ENCODE peak calls at places on chromosome 15, in seven cellular contexts. V, K, W, G, R, D and N are unnamed samples.

GRCh38 chr15:68151277-68151676 is 53.9 kb downstream of the CALML4 start:
- DNase-seq in G (peak; percentile 35), R (no peak), V (no peak), W (no peak), K (no peak), D (no peak), N (peak; percentile 24)

GRCh38 chr15:97174886-97175540 is 785.5 kb upstream of the ARRDC4 start:
- DNase-seq in K (no peak), D (no peak), V (no peak), R (no peak), G (peak; percentile 71), W (no peak), N (no peak)

GRCh38 chr15:67241132-67241855 is 13.2 kb downstream of the AAGAB start:
- DNase-seq in V (peak; percentile 13), R (no peak), K (no peak), W (no peak), D (no peak), G (no peak), N (no peak)

GRCh38 chr15:72375501-72375845 is 341 bp downstream of the HEXA start:
- DNase-seq in V (no peak), R (no peak), K (no peak), G (no peak), D (peak; percentile 54), W (no peak), N (no peak)

GRCh38 chr15:94383706-94384105 is 152.3 kb downstream of the MCTP2 start:
- DNase-seq in D (no peak), V (no peak), R (no peak), W (no peak), K (no peak), G (peak; percentile 55), N (peak; percentile 4)

GRCh38 chr15:89157061-89157460 is 64.3 kb downstream of the RLBP1 start:
- DNase-seq in G (no peak), R (no peak), W (no peak), K (no peak), D (no peak), V (no peak), N (no peak)

GRCh38 chr15:77305953-77306352 is 114.0 kb downstream of the PEAK1 start:
- DNase-seq in R (no peak), K (no peak), G (no peak), W (no peak), D (no peak), V (no peak), N (no peak)

GRCh38 chr15:36803773-36804172 is 224.3 kb downstream of the CDIN1 start:
- DNase-seq in V (no peak), G (no peak), K (no peak), D (no peak), R (no peak), W (no peak), N (no peak)

GRCh38 chr15:37765809-37766208 is 168.6 kb upstream of the TMCO5A start:
- DNase-seq in G (no peak), W (no peak), D (peak; percentile 28), R (no peak), V (no peak), K (no peak), N (peak; percentile 19)

GRCh38 chr15:77985031-77985930 is 92.2 kb downstream of the TBC1D2B start:
- DNase-seq in K (no peak), D (peak; percentile 14), R (no peak), V (no peak), W (no peak), G (no peak), N (no peak)

GRCh38 chr15:89810837-89811236 is 3.8 kb downstream of the ANPEP start:
- DNase-seq in R (no peak), K (no peak), G (no peak), V (no peak), W (no peak), D (no peak), N (no peak)

GRCh38 chr15:65653341-65653740 is 31.6 kb downstream of the SLC24A1 start:
- DNase-seq in V (no peak), W (no peak), D (no peak), K (no peak), G (peak; percentile 42), R (no peak), N (peak; percentile 74)

GRCh38 chr15:43903864-43904290 is 77.1 kb downstream of the WDR76 start:
- DNase-seq in R (peak; percentile 89), W (peak; percentile 44), D (no peak), V (peak; percentile 90), K (peak; percentile 89), G (peak; percentile 73), N (peak; percentile 65)

GRCh38 chr15:64117759-64118487 is 22.1 kb downstream of the SNX1 start:
- DNase-seq in K (no peak), D (no peak), W (no peak), R (no peak), G (no peak), V (no peak), N (no peak)

GRCh38 chr15:39403674-39404117 is 177.2 kb upstream of the THBS1 start:
- DNase-seq in D (no peak), K (no peak), V (no peak), R (no peak), W (peak; percentile 22), G (peak; percentile 53), N (peak; percentile 57)

GRCh38 chr15:78315686-78316085 is 16.3 kb upstream of the SKIC8 start:
- DNase-seq in V (peak; percentile 83), R (no peak), G (no peak), W (peak; percentile 59), K (peak; percentile 40), D (no peak), N (no peak)

GRCh38 chr15:35545316-35545824 is 595 bp downstream of the DPH6 start:
- DNase-seq in D (peak; percentile 66), W (peak; percentile 55), V (no peak), K (peak; percentile 32), G (no peak), R (no peak), N (peak; percentile 67)

GRCh38 chr15:23536659-23537058 is 28.8 kb upstream of the MKRN3 start:
- DNase-seq in G (no peak), V (no peak), W (no peak), K (no peak), R (no peak), D (no peak), N (no peak)

GRCh38 chr15:60004846-60005351 is 788 bp downstream of the FOXB1 start:
- DNase-seq in D (no peak), G (peak; percentile 14), R (peak; percentile 51), W (peak; percentile 48), V (peak; percentile 75), K (no peak), N (peak; percentile 27)

GRCh38 chr15:69830425-69830824 is 267.3 kb downstream of the TLE3 start:
- DNase-seq in D (no peak), V (no peak), K (no peak), W (no peak), R (no peak), G (no peak), N (no peak)

GRCh38 chr15:95940431-95940985 is 390.0 kb upstream of the NR2F2 start:
- DNase-seq in R (peak; percentile 39), V (peak; percentile 81), D (no peak), W (no peak), K (no peak), G (no peak), N (no peak)

DNA sequence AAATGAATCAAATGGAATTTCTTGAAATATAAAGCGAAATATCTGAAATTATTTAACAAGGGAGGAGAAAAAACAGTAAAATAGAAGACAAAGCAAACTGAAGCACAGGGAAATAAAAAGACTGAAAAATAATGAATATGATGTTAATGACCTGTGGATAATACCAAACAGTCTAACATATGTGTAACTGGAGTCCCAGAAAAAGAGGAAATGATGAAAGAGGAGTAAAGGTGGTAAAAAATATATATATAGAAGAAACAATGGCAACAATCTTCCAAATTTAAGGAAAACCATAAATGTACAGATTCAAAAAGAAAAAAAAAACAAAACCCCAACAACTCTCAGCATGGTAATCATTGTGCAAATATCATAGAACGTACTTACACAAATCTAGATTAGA is 21.2 kb downstream of the UBE3A start:
- DNase-seq in K (no peak), W (no peak), G (no peak), R (no peak), V (no peak), D (no peak), N (no peak)
- H3K9me3 ChIP-seq in K (no peaks in the 10 kb centered on the region), W (peaks cover 31% of the 10 kb centered on the region), G (peaks cover 11% of the 10 kb centered on the region), R (peaks cover 2% of the 10 kb centered on the region), V (no peaks in the 10 kb centered on the region), D (no peaks in the 10 kb centered on the region), N (no peaks in the 10 kb centered on the region)

DNA sequence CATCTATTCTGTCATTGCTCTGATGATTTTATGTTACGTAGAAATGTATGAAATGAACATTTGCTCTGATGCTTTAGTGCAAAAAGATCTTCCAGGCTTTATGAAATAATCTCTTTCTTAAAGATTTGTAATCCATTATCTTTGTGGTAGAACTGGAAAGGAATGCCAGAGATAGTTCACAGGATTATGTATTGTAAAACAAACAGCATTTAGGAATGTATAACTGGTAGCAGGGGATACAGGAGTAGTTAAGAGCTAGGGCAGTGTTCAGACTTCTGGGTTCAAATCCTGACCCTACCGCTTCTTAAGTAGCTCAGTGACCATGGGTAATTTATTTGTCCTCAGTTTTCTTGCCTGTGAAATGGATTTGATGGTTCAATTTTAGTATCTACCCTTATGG is 429.8 kb upstream of the TPM1 start:
- DNase-seq in V (no peak), K (no peak), D (no peak), R (no peak), W (no peak), G (no peak), N (no peak)
- H3K9me3 ChIP-seq in V (no peaks in the 10 kb centered on the region), K (no peaks in the 10 kb centered on the region), D (no peaks in the 10 kb centered on the region), R (no peaks in the 10 kb centered on the region), W (no peaks in the 10 kb centered on the region), G (no peaks in the 10 kb centered on the region), N (no peaks in the 10 kb centered on the region)

DNA sequence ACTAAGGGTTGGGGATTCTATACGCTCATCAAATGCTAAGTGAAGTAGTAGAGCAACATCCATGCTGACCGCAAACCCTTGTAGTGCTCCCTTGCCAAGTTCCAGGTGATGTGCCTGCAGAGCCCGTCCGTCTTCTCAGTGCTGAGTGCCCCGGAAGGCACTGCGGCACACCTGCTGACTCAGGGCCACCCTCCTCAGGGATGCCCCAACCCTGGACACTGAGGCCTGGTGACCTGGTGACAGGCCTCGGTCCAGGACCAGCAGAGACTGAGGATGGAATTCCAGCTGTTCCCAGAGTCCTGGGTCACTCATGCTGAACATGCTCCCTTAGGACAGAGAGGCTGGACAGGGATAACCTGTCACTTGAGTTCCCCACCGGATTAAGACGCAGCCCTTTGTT is 422.5 kb downstream of the OCA2 start:
- DNase-seq in K (no peak), R (no peak), V (peak; percentile 78), G (no peak), W (no peak), D (no peak), N (no peak)
- H3K9me3 ChIP-seq in K (no peaks in the 10 kb centered on the region), R (peaks cover 3% of the 10 kb centered on the region), V (no peaks in the 10 kb centered on the region), G (no peaks in the 10 kb centered on the region), W (no peaks in the 10 kb centered on the region), D (no peaks in the 10 kb centered on the region), N (no peaks in the 10 kb centered on the region)

GRCh38 chr15:24924153-24924552 is 30.6 kb upstream of the SNRPN start:
- DNase-seq in K (no peak), R (no peak), W (no peak), V (no peak), G (no peak), D (no peak), N (no peak)

GRCh38 chr15:24919446-24919845 is 35.3 kb upstream of the SNRPN start:
- DNase-seq in R (no peak), V (no peak), G (no peak), K (no peak), D (no peak), W (no peak), N (no peak)

DNA sequence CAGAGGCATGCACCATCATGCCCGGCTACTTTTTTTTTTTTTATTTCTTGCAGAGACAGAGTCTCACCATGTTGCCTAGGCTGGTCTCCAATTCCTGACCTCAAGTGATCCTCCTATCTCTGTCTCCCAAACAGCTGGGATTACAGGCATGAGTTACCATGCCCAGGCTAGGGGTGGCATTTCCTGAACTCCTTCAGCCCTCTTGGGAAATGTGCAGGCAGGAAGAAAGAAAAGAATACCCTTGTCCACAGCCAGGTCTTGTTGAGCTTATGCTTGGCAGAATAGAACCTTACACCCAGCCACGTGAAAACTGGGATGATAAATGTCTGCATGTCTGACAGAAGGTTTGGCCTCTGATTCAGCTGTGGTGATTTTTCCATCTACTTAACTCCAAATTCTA is 30.2 kb upstream of the SNRPN start:
- DNase-seq in W (no peak), V (no peak), R (no peak), G (no peak), K (no peak), D (no peak), N (no peak)
- H3K9me3 ChIP-seq in W (no peaks in the 10 kb centered on the region), V (no peaks in the 10 kb centered on the region), R (no peaks in the 10 kb centered on the region), G (peaks cover 17% of the 10 kb centered on the region), K (no peaks in the 10 kb centered on the region), D (no peaks in the 10 kb centered on the region), N (no peaks in the 10 kb centered on the region)